ENCODE peak calls at places on chromosomes 3 and 15, in eight cellular contexts. One of them, this sample, is unnamed.

GRCh38 chr3:60146121-60146520 is 1096.3 kb upstream of the CFAP20DC start:
- DNase-seq in GM06990: no peak
- DNase-seq in vagina: no peak
- DNase-seq in OCI-LY7: no peak
- DNase-seq in suprapubic skin: no peak
- DNase-seq in uterus: no peak
- DNase-seq in ovary: no peak
- DNase-seq in AG04450: no peak
- DNase-seq in this sample: no peak

GRCh38 chr3:60046212-60046611 is 996.4 kb upstream of the CFAP20DC start:
- DNase-seq in GM06990: no peak
- DNase-seq in vagina: no peak
- DNase-seq in OCI-LY7: no peak
- DNase-seq in suprapubic skin: no peak
- DNase-seq in uterus: no peak
- DNase-seq in ovary: no peak
- DNase-seq in AG04450: no peak
- DNase-seq in this sample: no peak

GRCh38 chr3:31968391-31968926 is 12.6 kb downstream of the OSBPL10 start:
- DNase-seq in GM06990: no peak
- DNase-seq in vagina: no peak
- DNase-seq in OCI-LY7: no peak
- DNase-seq in suprapubic skin: no peak
- DNase-seq in uterus: no peak
- DNase-seq in ovary: no peak
- DNase-seq in AG04450: no peak
- DNase-seq in this sample: peak; percentile 77

GRCh38 chr15:37774961-37775360 is 159.5 kb upstream of the TMCO5A start:
- DNase-seq in GM06990: no peak
- DNase-seq in vagina: no peak
- DNase-seq in OCI-LY7: no peak
- DNase-seq in suprapubic skin: no peak
- DNase-seq in uterus: no peak
- DNase-seq in ovary: no peak
- DNase-seq in AG04450: no peak
- DNase-seq in this sample: no peak

GRCh38 chr3:35215525-35216500 is 423.5 kb upstream of the ARPP21 start:
- DNase-seq in GM06990: no peak
- DNase-seq in vagina: no peak
- DNase-seq in OCI-LY7: no peak
- DNase-seq in suprapubic skin: no peak
- DNase-seq in uterus: no peak
- DNase-seq in ovary: no peak
- DNase-seq in AG04450: no peak
- DNase-seq in this sample: no peak

GRCh38 chr3:71006810-71007785 is 576.4 kb downstream of the FOXP1 start:
- DNase-seq in GM06990: no peak
- DNase-seq in vagina: no peak
- DNase-seq in OCI-LY7: peak; percentile 74
- DNase-seq in suprapubic skin: no peak
- DNase-seq in uterus: no peak
- DNase-seq in ovary: no peak
- DNase-seq in AG04450: no peak
- DNase-seq in this sample: peak; percentile 29

GRCh38 chr3:67739851-67740250 is 85.4 kb upstream of the SUCLG2 start:
- DNase-seq in GM06990: no peak
- DNase-seq in vagina: no peak
- DNase-seq in OCI-LY7: no peak
- DNase-seq in suprapubic skin: no peak
- DNase-seq in uterus: no peak
- DNase-seq in ovary: no peak
- DNase-seq in AG04450: no peak
- DNase-seq in this sample: no peak

GRCh38 chr3:125281411-125281810 is 68.9 kb upstream of the SLC12A8 start:
- DNase-seq in GM06990: no peak
- DNase-seq in vagina: no peak
- DNase-seq in OCI-LY7: no peak
- DNase-seq in suprapubic skin: no peak
- DNase-seq in uterus: no peak
- DNase-seq in ovary: no peak
- DNase-seq in AG04450: no peak
- DNase-seq in this sample: no peak

GRCh38 chr3:176919836-176920760 is 277.2 kb downstream of the TBL1XR1 start:
- DNase-seq in GM06990: no peak
- DNase-seq in vagina: no peak
- DNase-seq in OCI-LY7: no peak
- DNase-seq in suprapubic skin: no peak
- DNase-seq in uterus: no peak
- DNase-seq in ovary: no peak
- DNase-seq in AG04450: peak; percentile 66
- DNase-seq in this sample: peak; percentile 58

GRCh38 chr3:186790261-186790981 is 7.0 kb downstream of the EIF4A2 start:
- DNase-seq in GM06990: peak; percentile 28
- DNase-seq in vagina: no peak
- DNase-seq in OCI-LY7: peak; percentile 50
- DNase-seq in suprapubic skin: no peak
- DNase-seq in uterus: no peak
- DNase-seq in ovary: no peak
- DNase-seq in AG04450: no peak
- DNase-seq in this sample: peak; percentile 49

GRCh38 chr3:87468235-87468634 is 191.9 kb upstream of the POU1F1 start:
- DNase-seq in GM06990: no peak
- DNase-seq in vagina: no peak
- DNase-seq in OCI-LY7: peak; percentile 4
- DNase-seq in suprapubic skin: no peak
- DNase-seq in uterus: no peak
- DNase-seq in ovary: no peak
- DNase-seq in AG04450: no peak
- DNase-seq in this sample: no peak

GRCh38 chr3:72953325-72953956 is 43.2 kb upstream of the PPP4R2 start:
- DNase-seq in GM06990: no peak
- DNase-seq in vagina: no peak
- DNase-seq in OCI-LY7: no peak
- DNase-seq in suprapubic skin: no peak
- DNase-seq in uterus: peak; percentile 34
- DNase-seq in ovary: peak; percentile 64
- DNase-seq in AG04450: no peak
- DNase-seq in this sample: peak; percentile 82

GRCh38 chr3:114711321-114711891 is 417.6 kb downstream of the TIGIT start:
- DNase-seq in GM06990: no peak
- DNase-seq in vagina: no peak
- DNase-seq in OCI-LY7: no peak
- DNase-seq in suprapubic skin: no peak
- DNase-seq in uterus: no peak
- DNase-seq in ovary: no peak
- DNase-seq in AG04450: no peak
- DNase-seq in this sample: no peak

GRCh38 chr3:114712728-114713492 is 419.1 kb downstream of the TIGIT start:
- DNase-seq in GM06990: no peak
- DNase-seq in vagina: no peak
- DNase-seq in OCI-LY7: no peak
- DNase-seq in suprapubic skin: no peak
- DNase-seq in uterus: no peak
- DNase-seq in ovary: no peak
- DNase-seq in AG04450: no peak
- DNase-seq in this sample: no peak

GRCh38 chr3:114706591-114707224 is 412.9 kb downstream of the TIGIT start:
- DNase-seq in GM06990: peak; percentile 16
- DNase-seq in vagina: no peak
- DNase-seq in OCI-LY7: no peak
- DNase-seq in suprapubic skin: no peak
- DNase-seq in uterus: no peak
- DNase-seq in ovary: no peak
- DNase-seq in AG04450: peak; percentile 21
- DNase-seq in this sample: peak; percentile 47

GRCh38 chr3:114709102-114709501 is 415.3 kb downstream of the TIGIT start:
- DNase-seq in GM06990: no peak
- DNase-seq in vagina: no peak
- DNase-seq in OCI-LY7: no peak
- DNase-seq in suprapubic skin: no peak
- DNase-seq in uterus: no peak
- DNase-seq in ovary: no peak
- DNase-seq in AG04450: peak; percentile 6
- DNase-seq in this sample: peak; percentile 79

DNA sequence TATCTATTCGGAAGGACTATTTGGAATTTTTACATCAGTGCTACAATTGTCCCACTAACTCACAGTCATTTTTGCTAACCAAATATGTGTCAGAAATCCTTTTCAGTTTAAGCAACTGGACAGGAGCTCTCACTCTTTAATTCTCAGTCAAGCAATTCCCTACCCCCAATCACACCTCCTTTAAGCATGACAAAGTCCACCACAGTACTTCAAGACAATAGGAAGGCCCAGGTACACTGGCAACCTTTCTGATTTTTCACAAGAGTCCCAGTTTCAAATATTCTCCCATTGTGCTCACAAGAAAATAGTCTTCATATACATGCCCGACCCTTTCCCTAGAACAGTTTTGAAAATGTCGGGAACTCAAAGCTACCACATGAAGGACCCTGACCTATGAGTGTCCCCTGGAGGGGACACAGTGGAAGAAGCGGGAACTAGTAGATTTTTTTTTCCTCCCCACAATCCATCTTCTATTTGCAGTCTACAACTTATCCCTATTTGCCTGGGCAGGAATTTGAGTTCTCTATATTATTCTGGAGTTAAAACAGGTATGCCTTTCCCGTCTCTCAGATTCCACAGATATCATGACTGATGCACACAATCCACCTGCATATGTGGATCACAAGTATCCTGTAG is 413.5 kb downstream of the TIGIT start:
- DNase-seq in GM06990: no peak
- DNase-seq in vagina: no peak
- DNase-seq in OCI-LY7: no peak
- DNase-seq in suprapubic skin: no peak
- DNase-seq in uterus: no peak
- DNase-seq in ovary: no peak
- DNase-seq in AG04450: no peak
- DNase-seq in this sample: no peak
- H3K4me3 ChIP-seq in GM06990: no peak overlapping the region
- H3K4me3 ChIP-seq in vagina: no peak overlapping the region
- H3K4me3 ChIP-seq in OCI-LY7: no peak overlapping the region
- H3K4me3 ChIP-seq in suprapubic skin: no peak overlapping the region
- H3K4me3 ChIP-seq in uterus: no peak overlapping the region
- H3K4me3 ChIP-seq in ovary: no peak overlapping the region
- H3K4me3 ChIP-seq in AG04450: no peak overlapping the region
- H3K4me3 ChIP-seq in this sample: no peak overlapping the region

DNA sequence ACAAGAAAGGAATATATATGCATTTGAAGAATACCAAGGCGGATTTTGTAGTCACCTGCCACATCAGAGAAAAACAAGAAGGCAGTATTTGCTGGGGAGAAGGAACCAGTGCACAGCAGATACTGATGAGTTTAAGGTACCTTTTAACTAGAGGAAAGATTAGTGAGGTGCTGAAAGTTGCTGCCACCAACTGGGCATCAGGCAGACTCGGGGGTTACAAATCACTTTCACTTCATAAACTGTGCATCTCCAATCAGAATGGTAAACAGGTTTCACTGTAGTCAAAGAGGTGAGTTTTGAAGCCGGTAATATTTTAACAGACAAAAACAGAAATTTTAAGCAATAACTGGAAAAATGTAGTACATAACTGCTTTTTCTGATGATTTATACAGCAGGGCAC is 4.1 kb downstream of the FBN1 start:
- DNase-seq in GM06990: no peak
- DNase-seq in vagina: no peak
- DNase-seq in OCI-LY7: peak; percentile 7
- DNase-seq in suprapubic skin: no peak
- DNase-seq in uterus: no peak
- DNase-seq in ovary: no peak
- DNase-seq in AG04450: no peak
- DNase-seq in this sample: peak; percentile 75
- TF ChIP-seq CTCF in GM06990: peak; percentile 58
- TF ChIP-seq CTCF in vagina: no peak
- TF ChIP-seq CTCF in OCI-LY7: peak; percentile 61
- TF ChIP-seq CTCF in suprapubic skin: no peak
- TF ChIP-seq CTCF in uterus: peak; percentile 18
- TF ChIP-seq CTCF in ovary: no peak
- TF ChIP-seq CTCF in AG04450: peak; percentile 36
- TF ChIP-seq CTCF in this sample: peak; percentile 69

DNA sequence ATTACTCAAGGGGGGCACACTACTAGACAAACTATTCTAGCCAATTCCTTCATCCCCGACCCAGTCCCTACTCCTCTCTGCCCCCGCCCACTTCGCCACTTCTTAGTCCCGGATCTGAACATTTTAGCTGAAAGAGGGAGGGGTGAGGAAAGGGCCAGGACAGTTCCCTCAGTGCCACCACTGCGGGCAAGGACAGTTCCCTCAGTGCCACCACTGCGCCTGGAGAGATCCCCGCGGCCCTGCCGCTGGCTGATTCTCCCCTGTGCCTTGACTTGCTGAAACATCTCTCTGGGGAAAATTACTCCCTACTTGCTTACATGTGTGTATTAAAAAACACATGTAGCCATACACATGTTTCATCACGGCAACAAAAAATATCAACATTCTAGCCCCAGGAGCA is 11.3 kb downstream of the SOX2 start:
- DNase-seq in GM06990: no peak
- DNase-seq in vagina: no peak
- DNase-seq in OCI-LY7: no peak
- DNase-seq in suprapubic skin: no peak
- DNase-seq in uterus: no peak
- DNase-seq in ovary: no peak
- DNase-seq in AG04450: no peak
- DNase-seq in this sample: no peak
- H3K4me3 ChIP-seq in GM06990: no peak overlapping the region
- H3K4me3 ChIP-seq in vagina: no peak overlapping the region
- H3K4me3 ChIP-seq in OCI-LY7: no peak overlapping the region
- H3K4me3 ChIP-seq in suprapubic skin: no peak overlapping the region
- H3K4me3 ChIP-seq in uterus: no peak overlapping the region
- H3K4me3 ChIP-seq in ovary: no peak overlapping the region
- H3K4me3 ChIP-seq in AG04450: no peak overlapping the region
- H3K4me3 ChIP-seq in this sample: no peak overlapping the region

GRCh38 chr15:83444936-83445335 is 2.2 kb upstream of the SH3GL3 start:
- DNase-seq in GM06990: no peak
- DNase-seq in vagina: no peak
- DNase-seq in OCI-LY7: no peak
- DNase-seq in suprapubic skin: no peak
- DNase-seq in uterus: no peak
- DNase-seq in ovary: no peak
- DNase-seq in AG04450: no peak
- DNase-seq in this sample: no peak

GRCh38 chr15:83446417-83446816 is 724 bp upstream of the SH3GL3 start:
- DNase-seq in GM06990: no peak
- DNase-seq in vagina: no peak
- DNase-seq in OCI-LY7: no peak
- DNase-seq in suprapubic skin: no peak
- DNase-seq in uterus: no peak
- DNase-seq in ovary: no peak
- DNase-seq in AG04450: no peak
- DNase-seq in this sample: no peak

GRCh38 chr15:83445653-83446052 is 1.5 kb upstream of the SH3GL3 start:
- DNase-seq in GM06990: no peak
- DNase-seq in vagina: no peak
- DNase-seq in OCI-LY7: no peak
- DNase-seq in suprapubic skin: no peak
- DNase-seq in uterus: no peak
- DNase-seq in ovary: no peak
- DNase-seq in AG04450: no peak
- DNase-seq in this sample: no peak

GRCh38 chr15:83449250-83449671 is 2.1 kb downstream of the SH3GL3 start:
- DNase-seq in GM06990: no peak
- DNase-seq in vagina: no peak
- DNase-seq in OCI-LY7: no peak
- DNase-seq in suprapubic skin: no peak
- DNase-seq in uterus: no peak
- DNase-seq in ovary: no peak
- DNase-seq in AG04450: no peak
- DNase-seq in this sample: no peak

GRCh38 chr15:83446904-83447708 is at the start of gene SH3GL3:
- DNase-seq in GM06990: peak; percentile 17
- DNase-seq in vagina: no peak
- DNase-seq in OCI-LY7: no peak
- DNase-seq in suprapubic skin: peak; percentile 90
- DNase-seq in uterus: peak; percentile 77
- DNase-seq in ovary: peak; percentile 68
- DNase-seq in AG04450: no peak
- DNase-seq in this sample: peak; percentile 70
- TF ChIP-seq CTCF in GM06990: no peak
- TF ChIP-seq CTCF in vagina: no peak
- TF ChIP-seq CTCF in OCI-LY7: no peak
- TF ChIP-seq CTCF in suprapubic skin: no peak
- TF ChIP-seq CTCF in uterus: no peak
- TF ChIP-seq CTCF in ovary: no peak
- TF ChIP-seq CTCF in AG04450: peak; percentile 27
- TF ChIP-seq CTCF in this sample: peak; percentile 67

This sample was measured in choroid plexus epithelial cell.